ENCODE peak calls at places on chromosome 10, in five cellular contexts. V is foreskin melanocyte, F is NCI-H1436, Y is AG04449, T is lung. H is an unnamed sample.

GRCh38 chr10:98433881-98434732 is 12.6 kb downstream of the HPS1 start:
- DNase-seq in V (no peak), F (no peak), Y (no peak), T (no peak), H (no peak)

GRCh38 chr10:49334993-49335972 is 36.3 kb downstream of the C10orf71 start:
- DNase-seq in V (no peak), F (no peak), Y (no peak), T (no peak), H (no peak)

GRCh38 chr10:121310151-121310711 is 288.0 kb downstream of the FGFR2 start:
- DNase-seq in V (no peak), F (no peak), Y (no peak), T (no peak), H (no peak)

GRCh38 chr10:84076047-84076388 is 63.3 kb upstream of the GHITM start:
- DNase-seq in V (peak), F (no peak), Y (peak), T (no peak), H (peak)

GRCh38 chr10:70942725-70943124 is 54.4 kb upstream of the PCBD1 start:
- DNase-seq in V (no peak), F (no peak), Y (no peak), T (no peak), H (no peak)

GRCh38 chr10:22911889-22912762 is 15.7 kb upstream of the ARMC3 start:
- DNase-seq in V (peak), F (peak), Y (no peak), T (no peak), H (peak)

GRCh38 chr10:3567291-3567963 is 217.6 kb downstream of the KLF6 start:
- DNase-seq in V (no peak), F (no peak), Y (no peak), T (no peak), H (no peak)

GRCh38 chr10:117346574-117346973 is 28.7 kb downstream of the PDZD8 start:
- DNase-seq in V (no peak), F (no peak), Y (no peak), T (no peak), H (no peak)

GRCh38 chr10:34305189-34305588 is 509.9 kb downstream of the PARD3 start:
- DNase-seq in V (no peak), F (peak), Y (no peak), T (peak), H (no peak)

GRCh38 chr10:116457480-116457879 is 29.8 kb downstream of the PNLIPRP3 start:
- DNase-seq in V (peak), F (no peak), Y (no peak), T (no peak), H (no peak)

GRCh38 chr10:19412531-19412930 is 363.9 kb downstream of the MALRD1 start:
- DNase-seq in V (peak), F (no peak), Y (no peak), T (no peak), H (no peak)

GRCh38 chr10:18719811-18720210 is 60.6 kb downstream of the ARL5B start:
- DNase-seq in V (no peak), F (no peak), Y (no peak), T (no peak), H (peak)

GRCh38 chr10:133258066-133258817 is 18.4 kb downstream of the ADAM8 start:
- DNase-seq in V (no peak), F (peak), Y (no peak), T (peak), H (no peak)

GRCh38 chr10:11113156-11113555 is 95.5 kb downstream of the CELF2 start:
- DNase-seq in V (peak), F (no peak), Y (no peak), T (no peak), H (no peak)

GRCh38 chr10:83750604-83751003 is 388.7 kb upstream of the GHITM start:
- DNase-seq in V (no peak), F (no peak), Y (no peak), T (no peak), H (no peak)

GRCh38 chr10:72058989-72059842 is 29.1 kb downstream of the SPOCK2 start:
- DNase-seq in V (no peak), F (no peak), Y (no peak), T (no peak), H (no peak)

GRCh38 chr10:14173706-14174594 is 156.8 kb downstream of the FRMD4A start:
- DNase-seq in V (no peak), F (no peak), Y (no peak), T (no peak), H (no peak)

GRCh38 chr10:95276367-95277200 is 14.2 kb downstream of the PDLIM1 start:
- DNase-seq in V (no peak), F (no peak), Y (no peak), T (no peak), H (no peak)

GRCh38 chr10:63539994-63540393 is 18.8 kb downstream of the REEP3 start:
- DNase-seq in V (no peak), F (no peak), Y (no peak), T (no peak), H (no peak)

GRCh38 chr10:90865400-90865799 is 6.4 kb upstream of the RPP30 start:
- DNase-seq in V (no peak), F (no peak), Y (no peak), T (no peak), H (no peak)

GRCh38 chr10:132239126-132240031 is 52.6 kb downstream of the DPYSL4 start:
- DNase-seq in V (no peak), F (no peak), Y (no peak), T (no peak), H (no peak)

GRCh38 chr10:58631715-58632114 is 119.0 kb downstream of the BICC1 start:
- DNase-seq in V (no peak), F (no peak), Y (no peak), T (no peak), H (no peak)

GRCh38 chr10:78772986-78773530 is 295.7 kb upstream of the ZMIZ1 start:
- DNase-seq in V (no peak), F (no peak), Y (no peak), T (no peak), H (no peak)

GRCh38 chr10:125397608-125398007 is 237.2 kb upstream of the CTBP2 start:
- DNase-seq in V (no peak), F (no peak), Y (no peak), T (no peak), H (no peak)

GRCh38 chr10:125160856-125161569 is 650 bp upstream of the CTBP2 start:
- DNase-seq in V (peak), F (peak), Y (no peak), T (peak), H (peak)